ENCODE peak calls at places on chromosome 15, in four cellular contexts. N, Q, T and W are unnamed samples.
A peak's percentile ranks its signal among the peaks of the same experiment; 100 is the strongest.

GRCh38 chr15:89812126-89812846 is 2.4 kb downstream of the ANPEP start:
- DNase-seq in N (peak; percentile 66), Q (no peak), T (peak; percentile 78), W (peak; percentile 61)

GRCh38 chr15:92166029-92166428 is 227.7 kb upstream of the ST8SIA2 start:
- DNase-seq in N (no peak), Q (no peak), T (no peak), W (no peak)

GRCh38 chr15:50123861-50124556 is 5.0 kb upstream of the ATP8B4 start:
- DNase-seq in N (no peak), Q (no peak), T (no peak), W (no peak)

GRCh38 chr15:74616020-74616939 is 644 bp downstream of the CLK3 start:
- DNase-seq in N (peak; percentile 79), Q (peak; percentile 84), T (peak; percentile 48), W (peak; percentile 63)

GRCh38 chr15:45184562-45185041 is 3.2 kb downstream of the SHF start:
- DNase-seq in N (no peak), Q (no peak), T (no peak), W (no peak)

GRCh38 chr15:82079736-82080135 is 33.9 kb upstream of the MEX3B start:
- DNase-seq in N (no peak), Q (no peak), T (no peak), W (peak; percentile 9)

GRCh38 chr15:69515508-69516290 is 63.1 kb downstream of the RPLP1 start:
- DNase-seq in N (no peak), Q (no peak), T (no peak), W (no peak)

GRCh38 chr15:59892995-59893394 is 111.1 kb upstream of the FOXB1 start:
- DNase-seq in N (no peak), Q (no peak), T (peak; percentile 18), W (no peak)

GRCh38 chr15:32878849-32879795 is 161.3 kb downstream of the GREM1 start:
- DNase-seq in N (no peak), Q (no peak), T (no peak), W (no peak)

GRCh38 chr15:35756588-35756987 is 210.6 kb upstream of the DPH6 start:
- DNase-seq in N (no peak), Q (no peak), T (no peak), W (no peak)

GRCh38 chr15:69140306-69140705 is 20.1 kb upstream of the GLCE start:
- DNase-seq in N (no peak), Q (no peak), T (no peak), W (no peak)

GRCh38 chr15:69783211-69783610 is 314.5 kb downstream of the TLE3 start:
- DNase-seq in N (no peak), Q (no peak), T (no peak), W (no peak)

GRCh38 chr15:92992712-92993111 is 92.6 kb downstream of the CHD2 start:
- DNase-seq in N (no peak), Q (no peak), T (no peak), W (no peak)

GRCh38 chr15:67064607-67065530 is 533 bp upstream of the SMAD3 start:
- DNase-seq in N (peak; percentile 69), Q (peak; percentile 61), T (peak; percentile 70), W (peak; percentile 37)

GRCh38 chr15:60399931-60400330 is 2.1 kb upstream of the ANXA2 start:
- DNase-seq in N (no peak), Q (no peak), T (peak; percentile 71), W (peak; percentile 88)

GRCh38 chr15:69893863-69894262 is 203.9 kb downstream of the TLE3 start:
- DNase-seq in N (peak; percentile 67), Q (peak; percentile 32), T (peak; percentile 71), W (peak; percentile 65)

GRCh38 chr15:57444877-57445513 is 68.7 kb downstream of the CGNL1 start:
- DNase-seq in N (no peak), Q (no peak), T (no peak), W (peak; percentile 18)

GRCh38 chr15:91988071-91988470 is 134.6 kb downstream of the SLCO3A1 start:
- DNase-seq in N (no peak), Q (no peak), T (no peak), W (no peak)

GRCh38 chr15:64574220-64574994 is 114.0 kb downstream of the ZNF609 start:
- DNase-seq in N (no peak), Q (no peak), T (peak; percentile 47), W (peak; percentile 62)

GRCh38 chr15:36161781-36162212 is 417.6 kb upstream of the CDIN1 start:
- DNase-seq in N (no peak), Q (no peak), T (peak; percentile 24), W (peak; percentile 11)

GRCh38 chr15:35129361-35129760 is 44.3 kb upstream of the NANOGP8 start:
- DNase-seq in N (no peak), Q (no peak), T (no peak), W (no peak)

GRCh38 chr15:36992454-36992853 is 107.9 kb downstream of the MEIS2 start:
- DNase-seq in N (no peak), Q (no peak), T (no peak), W (no peak)

GRCh38 chr15:98241032-98241554 is 280.6 kb downstream of the ARRDC4 start:
- DNase-seq in N (no peak), Q (no peak), T (no peak), W (no peak)

GRCh38 chr15:73349191-73349590 is 19.6 kb downstream of the HCN4 start:
- DNase-seq in N (no peak), Q (no peak), T (no peak), W (no peak)

GRCh38 chr15:46461416-46461815 is 826.6 kb downstream of the SQOR start:
- DNase-seq in N (no peak), Q (no peak), T (no peak), W (no peak)

GRCh38 chr15:43293402-43293801 is 26.7 kb upstream of the TGM5 start:
- DNase-seq in N (no peak), Q (no peak), T (no peak), W (no peak)

GRCh38 chr15:25060996-25061620 is 106.3 kb downstream of the SNRPN start:
- DNase-seq in N (no peak), Q (no peak), T (no peak), W (no peak)

GRCh38 chr15:49044761-49045571 is 1.3 kb downstream of the SECISBP2L start:
- DNase-seq in N (no peak), Q (no peak), T (peak; percentile 32), W (no peak)

GRCh38 chr15:98025237-98025636 is 64.7 kb downstream of the ARRDC4 start:
- DNase-seq in N (no peak), Q (no peak), T (no peak), W (peak; percentile 67)

GRCh38 chr15:66880380-66881155 is 178.5 kb downstream of the SMAD6 start:
- DNase-seq in N (no peak), Q (peak; percentile 22), T (no peak), W (no peak)

GRCh38 chr15:56241374-56242085 is 2.1 kb downstream of the RFX7 start:
- DNase-seq in N (no peak), Q (no peak), T (peak; percentile 27), W (no peak)

GRCh38 chr15:47711654-47712053 is 5.7 kb upstream of the SEMA6D start:
- DNase-seq in N (no peak), Q (no peak), T (no peak), W (no peak)
- TF ChIP-seq CTCF in N (peak; percentile 58), Q (no peak), T (peak; percentile 62), W (peak; percentile 81)

GRCh38 chr15:94856267-94856854 is 625.0 kb downstream of the MCTP2 start:
- DNase-seq in N (no peak), Q (no peak), T (no peak), W (no peak)

GRCh38 chr15:94858011-94858410 is 626.6 kb downstream of the MCTP2 start:
- DNase-seq in N (no peak), Q (no peak), T (no peak), W (no peak)

GRCh38 chr15:94855409-94856266 is 624.3 kb downstream of the MCTP2 start:
- DNase-seq in N (no peak), Q (no peak), T (no peak), W (no peak)

GRCh38 chr15:94858449-94858848 is 627.1 kb downstream of the MCTP2 start:
- DNase-seq in N (no peak), Q (no peak), T (no peak), W (no peak)

GRCh38 chr15:94857466-94857865 is 626.1 kb downstream of the MCTP2 start:
- DNase-seq in N (no peak), Q (no peak), T (no peak), W (no peak)
- TF ChIP-seq CTCF in N (no peak), Q (no peak), T (no peak), W (no peak)

GRCh38 chr15:75732809-75733451 is 20.3 kb upstream of the CSPG4 start:
- DNase-seq in N (peak; percentile 75), Q (peak; percentile 65), T (peak; percentile 71), W (peak; percentile 65)

GRCh38 chr15:75732206-75732808 is 19.7 kb upstream of the CSPG4 start:
- DNase-seq in N (no peak), Q (no peak), T (no peak), W (no peak)

GRCh38 chr15:75729304-75730069 is 16.8 kb upstream of the CSPG4 start:
- DNase-seq in N (no peak), Q (no peak), T (no peak), W (no peak)

GRCh38 chr15:75733761-75734651 is 21.4 kb upstream of the CSPG4 start:
- DNase-seq in N (no peak), Q (no peak), T (no peak), W (no peak)

GRCh38 chr15:75731248-75732100 is 18.8 kb upstream of the CSPG4 start:
- DNase-seq in N (no peak), Q (peak; percentile 40), T (no peak), W (no peak)
- TF ChIP-seq CTCF in N (no peak), Q (no peak), T (no peak), W (peak; percentile 41)

GRCh38 chr15:71784719-71785118 is 25.6 kb upstream of the NR2E3 start:
- DNase-seq in N (no peak), Q (no peak), T (no peak), W (no peak)
- TF ChIP-seq CTCF in N (no peak), Q (no peak), T (peak; percentile 46), W (peak; percentile 66)

DNA sequence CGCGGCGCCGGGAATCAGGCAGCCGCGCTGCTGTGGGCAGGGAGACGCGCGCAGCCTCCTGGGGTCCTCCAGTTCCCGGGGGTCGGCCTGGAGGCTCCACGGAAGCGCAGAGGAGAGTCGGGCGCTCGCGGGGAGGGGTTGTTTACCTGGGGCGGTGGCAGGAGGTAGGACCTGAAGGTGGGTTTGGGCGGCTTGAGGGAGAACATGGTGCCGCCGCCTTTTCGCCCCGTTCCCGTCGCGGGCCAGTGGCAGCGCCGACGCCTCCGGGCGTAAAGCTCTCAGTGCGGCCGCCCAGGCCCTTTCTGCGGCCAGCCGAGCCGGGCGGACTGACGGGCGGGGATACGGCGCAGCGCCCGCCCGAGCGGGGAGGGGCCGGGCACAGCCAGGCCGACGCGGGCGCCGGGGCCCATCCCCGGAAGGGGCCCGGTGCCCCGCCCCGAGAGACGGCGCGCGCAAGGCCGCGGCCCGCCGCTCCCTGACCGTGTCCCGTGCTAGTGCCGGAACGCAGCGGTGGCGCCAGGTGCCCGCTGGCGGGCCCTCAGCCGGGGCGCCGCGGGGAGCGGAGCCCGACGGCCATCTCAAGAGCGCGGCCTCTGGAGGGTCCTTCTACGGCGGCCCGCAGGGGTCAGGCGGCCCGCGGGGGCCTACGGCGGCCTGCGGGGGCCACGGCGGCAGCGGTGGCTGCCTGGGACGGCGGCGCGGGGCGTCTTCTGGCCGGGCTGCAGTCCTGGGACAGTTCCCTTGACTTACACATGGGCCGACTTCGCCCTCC is at the start of gene MTMR10:
- DNase-seq in N (peak; percentile 66), Q (peak; percentile 75), T (peak; percentile 69), W (peak; percentile 45)
- TF ChIP-seq CTCF in N (no peak), Q (no peak), T (no peak), W (no peak)